ENCODE peak calls at places on chromosomes 16 and 17, in six cellular contexts. V is K562; J is AG10803; Z is stimulated activated CD4-positive, alpha-beta T cell treated with anti-CD3 and anti-CD28 coated beads, Interleukin-12 subunit alpha, Interleukin-12 subunit beta, amount 100 ng/mL, for 4 hours; R is iris pigment epithelial cell; S is activated naive CD4-positive, alpha-beta T cell treated with anti-CD3 and anti-CD28 coated beads, Interleukin-2, amount 10 ng/mL, durations not matched to agents 7 days and 5 days. B is an unnamed sample.

GRCh38 chr17:17712268-17712924 is 31.1 kb downstream of the RAI1 start:
- DNase-seq in V (no peak), J (peak), Z (no peak), R (peak), S (no peak), B (no peak)

GRCh38 chr17:83198366-83199341 is 119.2 kb downstream of the METRNL start:
- DNase-seq in V (no peak), J (no peak), Z (no peak), R (no peak), S (peak), B (no peak)

GRCh38 chr16:54422159-54422558 is 135.6 kb upstream of the IRX3 start:
- DNase-seq in V (no peak), J (no peak), Z (no peak), R (no peak), S (no peak), B (no peak)

GRCh38 chr17:76404976-76405563 is 20.7 kb downstream of the SPHK1 start:
- DNase-seq in V (no peak), J (no peak), Z (no peak), R (no peak), S (peak), B (no peak)

GRCh38 chr17:81909966-81910839 is 996 bp downstream of the PCYT2 start:
- DNase-seq in V (no peak), J (no peak), Z (no peak), R (no peak), S (no peak), B (peak)

GRCh38 chr17:33438136-33438535 is 145.0 kb upstream of the ASIC2 start:
- DNase-seq in V (no peak), J (peak), Z (no peak), R (no peak), S (no peak), B (no peak)

GRCh38 chr17:72411124-72411563 is 290.3 kb downstream of the SOX9 start:
- DNase-seq in V (no peak), J (no peak), Z (no peak), R (no peak), S (no peak), B (no peak)

GRCh38 chr17:75661531-75661930 is 5.4 kb downstream of the RECQL5 start:
- DNase-seq in V (no peak), J (no peak), Z (no peak), R (no peak), S (no peak), B (no peak)

GRCh38 chr16:82772215-82772614 is 145.4 kb downstream of the CDH13 start:
- DNase-seq in V (no peak), J (no peak), Z (no peak), R (no peak), S (no peak), B (no peak)

GRCh38 chr16:82082543-82083244 is 47.6 kb downstream of the HSD17B2 start:
- DNase-seq in V (no peak), J (peak), Z (no peak), R (peak), S (no peak), B (no peak)

GRCh38 chr16:30040221-30040620 is 9.2 kb upstream of the TLCD3B start:
- DNase-seq in V (no peak), J (no peak), Z (no peak), R (no peak), S (no peak), B (peak)

GRCh38 chr17:69870091-69870530 is 204.9 kb upstream of the KCNJ16 start:
- DNase-seq in V (no peak), J (peak), Z (no peak), R (peak), S (no peak), B (no peak)

GRCh38 chr17:5422505-5422904 is 2.5 kb downstream of the RPAIN start:
- DNase-seq in V (no peak), J (peak), Z (no peak), R (peak), S (no peak), B (no peak)

GRCh38 chr16:9105189-9105588 is 13.7 kb downstream of the HAPSTR1 start:
- DNase-seq in V (no peak), J (peak), Z (no peak), R (peak), S (no peak), B (no peak)

GRCh38 chr17:57747221-57748017 is 2.3 kb upstream of the CCDC182 start:
- DNase-seq in V (peak), J (peak), Z (peak), R (peak), S (peak), B (peak)

GRCh38 chr17:31364012-31364411 is 27.5 kb upstream of the RAB11FIP4 start:
- DNase-seq in V (no peak), J (no peak), Z (no peak), R (no peak), S (no peak), B (no peak)

B was measured in OCI-M1.